ENCODE peak calls at places on chromosome 9, in five cellular contexts. F is iris pigment epithelial cell; K is KBM-7; R is iPS-NIHi11; X is effector memory CD8-positive, alpha-beta T cell. A is an unnamed sample.

GRCh38 chr9:35658144-35658893 is at the start of gene CCDC107:
- DNase-seq in F (peak), K (peak), R (peak), X (peak), A (peak)

GRCh38 chr9:106733828-106734227 is 129.1 kb upstream of the ZNF462 start:
- DNase-seq in F (no peak), K (no peak), R (no peak), X (no peak), A (no peak)

GRCh38 chr9:104386020-104386419 is 118.0 kb upstream of the OR13F1 start:
- DNase-seq in F (no peak), K (no peak), R (no peak), X (no peak), A (no peak)

GRCh38 chr9:35813434-35814105 is 1.3 kb downstream of the HINT2 start:
- DNase-seq in F (peak), K (no peak), R (peak), X (no peak), A (no peak)

GRCh38 chr9:96420468-96421219 is 2.5 kb upstream of the ZNF367 start:
- DNase-seq in F (peak), K (peak), R (peak), X (no peak), A (no peak)

GRCh38 chr9:84917366-84918063 is 248.0 kb downstream of the NTRK2 start:
- DNase-seq in F (no peak), K (no peak), R (no peak), X (no peak), A (no peak)

GRCh38 chr9:6218099-6218502 is 2.5 kb downstream of the IL33 start:
- DNase-seq in F (peak), K (no peak), R (no peak), X (no peak), A (no peak)

GRCh38 chr9:117551171-117551570 is 136.3 kb upstream of the ASTN2 start:
- DNase-seq in F (no peak), K (no peak), R (no peak), X (no peak), A (no peak)

GRCh38 chr9:89420397-89420796 is 77.5 kb downstream of the SEMA4D start:
- DNase-seq in F (no peak), K (no peak), R (no peak), X (no peak), A (no peak)

GRCh38 chr9:89482950-89483349 is 15.0 kb downstream of the SEMA4D start:
- DNase-seq in F (no peak), K (no peak), R (no peak), X (no peak), A (no peak)

GRCh38 chr9:120900821-120901220 is 23.8 kb upstream of the PHF19 start:
- DNase-seq in F (no peak), K (no peak), R (no peak), X (no peak), A (no peak)

GRCh38 chr9:127177682-127178265 is 55.3 kb upstream of the ANGPTL2 start:
- DNase-seq in F (no peak), K (no peak), R (no peak), X (no peak), A (no peak)

GRCh38 chr9:120435066-120435465 is 144.9 kb downstream of the CDK5RAP2 start:
- DNase-seq in F (peak), K (no peak), R (no peak), X (no peak), A (no peak)

GRCh38 chr9:133492061-133493021 is 13.4 kb upstream of the SLC2A6 start:
- DNase-seq in F (no peak), K (no peak), R (no peak), X (no peak), A (no peak)

GRCh38 chr9:124212381-124213050 is 45.2 kb upstream of the NEK6 start:
- DNase-seq in F (peak), K (no peak), R (no peak), X (no peak), A (no peak)

GRCh38 chr9:16867571-16868311 is 2.7 kb downstream of the BNC2 start:
- DNase-seq in F (peak), K (no peak), R (no peak), X (no peak), A (peak)

GRCh38 chr9:129617167-129617566 is 3.7 kb downstream of the C9orf50 start:
- DNase-seq in F (peak), K (no peak), R (peak), X (no peak), A (no peak)

GRCh38 chr9:91727972-91728371 is 222.1 kb downstream of the ROR2 start:
- DNase-seq in F (no peak), K (no peak), R (no peak), X (no peak), A (no peak)

GRCh38 chr9:79264511-79265448 is 307.0 kb upstream of the TLE4 start:
- DNase-seq in F (no peak), K (no peak), R (no peak), X (no peak), A (no peak)

GRCh38 chr9:100427366-100428263 is 672 bp downstream of the MSANTD3 start:
- DNase-seq in F (peak), K (peak), R (peak), X (no peak), A (peak)

GRCh38 chr9:136804509-136805206 is 3.1 kb upstream of the RABL6 start:
- DNase-seq in F (no peak), K (no peak), R (no peak), X (no peak), A (no peak)

GRCh38 chr9:98097836-98098235 is 21.2 kb downstream of the TRIM14 start:
- DNase-seq in F (no peak), K (no peak), R (no peak), X (no peak), A (no peak)

GRCh38 chr9:76591256-76591950 is 132.4 kb downstream of the GCNT1 start:
- DNase-seq in F (peak), K (peak), R (no peak), X (no peak), A (no peak)

GRCh38 chr9:69085523-69086283 is 50.2 kb downstream of the FXN start:
- DNase-seq in F (peak), K (no peak), R (no peak), X (no peak), A (no peak)

GRCh38 chr9:129776566-129776937 is 23.7 kb upstream of the PTGES start:
- DNase-seq in F (peak), K (no peak), R (no peak), X (no peak), A (no peak)

GRCh38 chr9:89089176-89089575 is 89.4 kb downstream of the SHC3 start:
- DNase-seq in F (no peak), K (no peak), R (no peak), X (no peak), A (no peak)

GRCh38 chr9:136576269-136576626 is 30.4 kb upstream of the NOTCH1 start:
- DNase-seq in F (peak), K (no peak), R (no peak), X (no peak), A (no peak)

GRCh38 chr9:135070964-135071735 is 16.3 kb upstream of the OLFM1 start:
- DNase-seq in F (no peak), K (no peak), R (no peak), X (no peak), A (no peak)

GRCh38 chr9:14652729-14653377 is 40.4 kb downstream of the ZDHHC21 start:
- DNase-seq in F (peak), K (peak), R (peak), X (no peak), A (no peak)

GRCh38 chr9:131611586-131611985 is 66.3 kb downstream of the PRRT1B start:
- DNase-seq in F (no peak), K (no peak), R (no peak), X (no peak), A (no peak)

GRCh38 chr9:27491164-27491563 is 32.9 kb upstream of the IFNK start:
- DNase-seq in F (peak), K (peak), R (no peak), X (no peak), A (no peak)

GRCh38 chr9:136300016-136300415 is 3.9 kb downstream of the CCDC187 start:
- DNase-seq in F (no peak), K (no peak), R (no peak), X (no peak), A (no peak)

GRCh38 chr9:95736891-95737522 is 138.5 kb upstream of the ERCC6L2 start:
- DNase-seq in F (no peak), K (no peak), R (no peak), X (no peak), A (peak)

GRCh38 chr9:91991621-91992435 is 41.8 kb upstream of the ROR2 start:
- DNase-seq in F (peak), K (no peak), R (no peak), X (no peak), A (no peak)

GRCh38 chr9:81758123-81758797 is 68.9 kb upstream of the TLE1 start:
- DNase-seq in F (no peak), K (no peak), R (no peak), X (no peak), A (no peak)

GRCh38 chr9:134410078-134410834 is 84.0 kb downstream of the RXRA start:
- DNase-seq in F (peak), K (no peak), R (no peak), X (no peak), A (no peak)

A was measured in nephron progenitor cell.